ENCODE peak calls at places on chromosomes 2 and 18, in five cellular contexts. S is sigmoid colon, H is ovary, M is GM12878, R is A549. Q is an unnamed sample.

GRCh38 chr18:5518899-5519371 is 24.9 kb downstream of the EPB41L3 start:
- DNase-seq in R (no peak), M (no peak), S (no peak), H (no peak), Q (no peak)

GRCh38 chr2:145095641-145096435 is 575.9 kb upstream of the ZEB2 start:
- DNase-seq in R (no peak), M (no peak), S (no peak), H (no peak), Q (no peak)

GRCh38 chr2:161570424-161571050 is 53.7 kb upstream of the SLC4A10 start:
- DNase-seq in M (no peak), S (no peak), H (no peak), R (peak), Q (no peak)

GRCh38 chr2:150135223-150135883 is 352.1 kb downstream of the RND3 start:
- DNase-seq in S (no peak), M (no peak), H (no peak), R (peak), Q (no peak)

GRCh38 chr2:177604291-177605065 is 211.9 kb downstream of the AGPS start:
- DNase-seq in R (peak), H (no peak), S (no peak), M (no peak), Q (no peak)

GRCh38 chr2:70850905-70851304 is 15.3 kb upstream of the CD207 start:
- DNase-seq in M (no peak), R (no peak), S (no peak), H (no peak), Q (no peak)

GRCh38 chr2:196468394-196468793 is 171.1 kb upstream of the CCDC150 start:
- DNase-seq in S (no peak), R (no peak), H (no peak), M (no peak), Q (no peak)

GRCh38 chr18:50507120-50507590 is 52.7 kb upstream of the MAPK4 start:
- DNase-seq in M (no peak), S (peak), R (peak), H (peak), Q (no peak)

GRCh38 chr2:229282758-229283546 is 11.9 kb upstream of the PID1 start:
- DNase-seq in S (peak), H (peak), M (no peak), R (no peak), Q (peak)

GRCh38 chr18:11522992-11523391 is 86.4 kb upstream of the SLC35G4 start:
- DNase-seq in S (no peak), R (no peak), H (no peak), M (no peak), Q (no peak)

GRCh38 chr2:128317186-128317897 is 1.3 kb downstream of the HS6ST1 start:
- DNase-seq in R (no peak), H (peak), M (peak), S (peak), Q (peak)

GRCh38 chr2:148517822-148518221 is 126.7 kb upstream of the EPC2 start:
- DNase-seq in S (no peak), M (no peak), R (no peak), H (no peak), Q (no peak)

GRCh38 chr2:102094917-102095316 is 47.6 kb upstream of the IL1R1 start:
- DNase-seq in R (peak), H (no peak), M (no peak), S (no peak), Q (no peak)

GRCh38 chr2:66538291-66538690 is 103.4 kb downstream of the MEIS1 start:
- DNase-seq in M (no peak), S (no peak), R (no peak), H (no peak), Q (no peak)

GRCh38 chr2:230258483-230258882 is 32.9 kb downstream of the SP140 start:
- DNase-seq in R (no peak), H (no peak), M (no peak), S (no peak), Q (no peak)

GRCh38 chr2:231708050-231708772 is at the start of gene PTMA:
- DNase-seq in R (peak), H (peak), M (peak), S (peak), Q (peak)
- TF ChIP-seq EP300 in R (no peak), H (peak), M (peak), S (peak), Q (no peak)

GRCh38 chr2:131132729-131133128 is 27.6 kb downstream of the PLEKHB2 start:
- DNase-seq in S (no peak), H (no peak), M (no peak), R (no peak), Q (no peak)
- H3K4me3 ChIP-seq in S (no peak), H (no peak), M (no peak), R (no peak), Q (no peak)

GRCh38 chr2:107313316-107313715 is 427.3 kb upstream of the ST6GAL2 start:
- DNase-seq in H (no peak), M (no peak), R (no peak), S (no peak), Q (no peak)
- TF ChIP-seq EP300 in H (no peak), M (no peak), R (no peak), S (no peak), Q (no peak)

GRCh38 chr2:110790907-110791306 is 58.5 kb downstream of the ACOXL start:
- DNase-seq in H (no peak), M (no peak), R (no peak), S (no peak), Q (no peak)
- H3K4me3 ChIP-seq in H (no peak), M (no peak), R (no peak), S (no peak), Q (no peak)

GRCh38 chr2:69177785-69178636 is 165.0 kb downstream of the ANTXR1 start:
- DNase-seq in H (peak), M (no peak), R (peak), S (peak), Q (peak)
- TF ChIP-seq EP300 in H (no peak), M (no peak), R (no peak), S (peak), Q (peak)

GRCh38 chr2:64661770-64662169 is 8.1 kb upstream of the SERTAD2 start:
- DNase-seq in M (no peak), H (no peak), R (no peak), S (no peak), Q (no peak)
- H3K4me3 ChIP-seq in M (no peak), H (no peak), R (no peak), S (no peak), Q (no peak)

DNA sequence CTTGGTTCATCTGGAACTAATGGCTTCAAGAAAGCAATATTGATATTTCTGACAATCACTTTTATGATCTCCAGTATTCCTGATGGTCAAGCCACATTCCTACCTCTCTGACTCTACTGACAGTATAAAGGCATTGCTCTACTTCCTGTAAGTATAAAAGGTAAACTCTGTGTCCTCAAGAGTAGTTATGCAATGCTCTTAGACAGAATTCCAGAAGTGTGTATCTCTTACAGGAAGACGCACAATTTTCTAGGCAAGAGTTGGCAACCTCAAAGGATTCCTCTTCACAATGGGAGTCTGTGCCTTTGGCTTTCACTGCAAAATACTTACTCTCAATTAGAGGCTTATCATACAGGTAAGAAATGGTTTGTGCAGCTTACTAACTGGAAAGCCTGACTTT is 100.1 kb downstream of the THADA start:
- DNase-seq in H (no peak), S (no peak), M (no peak), R (no peak), Q (no peak)
- TF ChIP-seq EP300 in H (no peak), S (peak), M (no peak), R (no peak), Q (peak)

GRCh38 chr18:56278643-56279042 is 359.7 kb downstream of the TXNL1 start:
- DNase-seq in S (no peak), H (no peak), R (no peak), M (no peak), Q (no peak)
- H3K4me3 ChIP-seq in S (no peak), H (no peak), R (no peak), M (no peak), Q (no peak)

GRCh38 chr2:120016800-120017199 is 3.9 kb downstream of the EPB41L5 start:
- DNase-seq in R (no peak), M (no peak), S (no peak), H (no peak), Q (no peak)

GRCh38 chr2:120013569-120014223 is 819 bp downstream of the EPB41L5 start:
- DNase-seq in S (no peak), H (no peak), R (no peak), M (no peak), Q (no peak)

GRCh38 chr2:120012363-120012762 is 514 bp upstream of the EPB41L5 start:
- DNase-seq in H (no peak), S (no peak), R (no peak), M (no peak), Q (no peak)

GRCh38 chr2:120014231-120014990 is 1.5 kb downstream of the EPB41L5 start:
- DNase-seq in R (no peak), S (no peak), H (no peak), M (no peak), Q (no peak)

GRCh38 chr2:120012771-120013568 is at the start of gene EPB41L5:
- DNase-seq in R (peak), M (no peak), H (peak), S (peak), Q (peak)
- TF ChIP-seq EP300 in R (no peak), M (no peak), H (no peak), S (no peak), Q (no peak)

DNA sequence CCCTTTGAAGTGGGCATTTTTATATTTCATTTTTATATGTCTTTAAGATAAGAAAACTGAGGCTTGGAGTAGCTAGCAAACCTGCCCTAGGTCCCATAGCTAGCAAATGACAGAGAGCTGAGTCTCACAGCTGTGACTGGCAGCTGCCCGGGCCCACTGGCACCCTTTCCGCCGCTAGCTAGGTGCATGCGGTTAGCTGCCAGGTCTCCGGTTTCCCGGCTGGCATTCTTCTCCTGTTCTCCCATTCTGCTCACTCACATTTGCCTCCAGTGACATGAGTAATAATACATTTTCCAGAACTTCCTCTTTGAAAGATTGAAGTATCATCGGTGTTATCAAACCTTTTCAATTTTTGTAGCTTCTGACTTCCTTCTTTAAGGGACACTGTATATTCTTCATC is 38.7 kb downstream of the MTCL1 start:
- DNase-seq in M (no peak), R (no peak), H (no peak), S (no peak), Q (no peak)
- H3K4me3 ChIP-seq in M (no peak), R (no peak), H (no peak), S (no peak), Q (no peak)

Q was measured in suprapubic skin.